ENCODE peak calls at places on chromosome X, in four cellular contexts. E is retinal pigment epithelial cell, W is foreskin keratinocyte, D is upper lobe of right lung. A is an unnamed sample.

GRCh38 chrX:133593531-133593930 is 178.2 kb upstream of the GPC4 start:
- DNase-seq in E (no peak), W (no peak), D (no peak), A (no peak)

GRCh38 chrX:135981662-135982061 is 3.6 kb upstream of the SLC9A6 start:
- DNase-seq in E (no peak), W (no peak), D (no peak), A (no peak)

GRCh38 chrX:152601848-152602616 is 35.7 kb upstream of the GABRQ start:
- DNase-seq in E (peak; percentile 12), W (no peak), D (no peak), A (no peak)

GRCh38 chrX:46204721-46205422 is 340.3 kb downstream of the ZNF674 start:
- DNase-seq in E (no peak), W (no peak), D (no peak), A (no peak)

GRCh38 chrX:53184836-53185235 is 40.2 kb downstream of the KDM5C start:
- DNase-seq in E (no peak), W (peak; percentile 16), D (no peak), A (no peak)

GRCh38 chrX:152897216-152898144 is at the start of gene ZNF185:
- DNase-seq in E (peak; percentile 22), W (no peak), D (peak; percentile 87), A (no peak)

GRCh38 chrX:106917830-106918500 is 2.2 kb upstream of the CLDN2 start:
- DNase-seq in E (peak; percentile 68), W (peak; percentile 48), D (no peak), A (no peak)

GRCh38 chrX:13293700-13294099 is 26.2 kb downstream of the ATXN3L start:
- DNase-seq in E (no peak), W (peak; percentile 80), D (no peak), A (no peak)

GRCh38 chrX:37998586-37999267 is 7.6 kb upstream of the SYTL5 start:
- DNase-seq in E (no peak), W (peak; percentile 54), D (no peak), A (no peak)

GRCh38 chrX:17499512-17499911 is 124.5 kb downstream of the NHS start:
- DNase-seq in E (no peak), W (no peak), D (no peak), A (no peak)

GRCh38 chrX:1592128-1592862 is 891 bp downstream of the AKAP17A start:
- DNase-seq in E (no peak), W (no peak), D (peak; percentile 72), A (peak; percentile 81)

GRCh38 chrX:122567911-122568310 is 616.2 kb upstream of the GRIA3 start:
- DNase-seq in E (no peak), W (no peak), D (no peak), A (no peak)

GRCh38 chrX:88438209-88438608 is 308.8 kb upstream of the CPXCR1 start:
- DNase-seq in E (no peak), W (no peak), D (no peak), A (no peak)

GRCh38 chrX:155864655-155865054 is 16.5 kb upstream of the VAMP7 start:
- DNase-seq in E (no peak), W (no peak), D (no peak), A (no peak)

GRCh38 chrX:110086916-110087484 is 84.1 kb downstream of the TMEM164 start:
- DNase-seq in E (peak; percentile 64), W (peak; percentile 88), D (no peak), A (no peak)

GRCh38 chrX:53317365-53318069 is 36.1 kb upstream of the IQSEC2 start:
- DNase-seq in E (no peak), W (no peak), D (peak; percentile 72), A (peak; percentile 85)

GRCh38 chrX:143115466-143115865 is 89.7 kb downstream of the SPANXN4 start:
- DNase-seq in E (no peak), W (no peak), D (no peak), A (no peak)

GRCh38 chrX:31092970-31093638 is 21.3 kb upstream of the FTHL17 start:
- DNase-seq in E (no peak), W (no peak), D (no peak), A (no peak)

GRCh38 chrX:11100281-11101035 is 10.7 kb upstream of the HCCS start:
- DNase-seq in E (peak; percentile 31), W (no peak), D (no peak), A (no peak)
- TF ChIP-seq CTCF in E (peak; percentile 48), W (peak; percentile 74), D (peak; percentile 40), A (peak; percentile 29)

DNA sequence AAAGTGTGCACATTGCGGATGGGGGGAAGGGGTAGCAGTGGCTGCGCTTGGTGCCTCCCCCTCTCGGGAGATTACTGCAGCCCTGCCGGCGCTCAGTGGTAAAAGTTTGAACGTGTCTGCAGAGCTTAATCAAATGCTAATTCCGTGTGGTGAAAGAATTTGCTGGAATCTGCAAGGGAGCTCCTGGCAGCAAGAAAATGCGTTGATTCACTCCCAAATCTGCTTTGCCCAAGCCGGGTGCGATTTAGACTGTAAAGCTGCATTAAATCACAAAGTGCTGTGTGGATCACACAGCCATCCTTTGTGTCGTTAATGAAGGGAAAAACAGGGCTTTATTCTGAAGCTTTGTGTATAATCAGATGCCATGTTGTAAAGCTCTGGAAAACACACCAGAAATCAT is 444.1 kb downstream of the BCOR start:
- DNase-seq in E (peak; percentile 72), W (peak; percentile 2), D (no peak), A (no peak)
- TF ChIP-seq CTCF in E (peak; percentile 19), W (no peak), D (no peak), A (no peak)

DNA sequence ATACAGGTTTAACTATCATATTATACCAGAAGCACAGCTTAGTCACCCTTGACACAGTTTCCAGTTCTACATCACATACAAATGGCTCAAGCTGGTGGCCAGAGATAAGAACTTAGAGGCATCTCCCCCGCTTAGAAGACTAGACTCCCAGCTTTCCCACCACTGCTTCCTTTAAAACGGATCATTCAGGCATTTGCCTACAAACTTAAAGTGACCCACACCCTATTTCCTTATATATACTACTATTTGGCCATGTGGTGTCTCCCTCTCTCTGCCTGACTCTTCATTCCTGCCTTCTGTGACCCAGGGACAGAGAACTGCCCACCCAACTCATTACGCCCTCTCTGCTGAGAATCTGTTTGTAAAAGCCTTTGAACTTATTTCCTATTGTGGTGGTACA is 781.2 kb upstream of the DIAPH2 start:
- DNase-seq in E (no peak), W (no peak), D (no peak), A (no peak)
- TF ChIP-seq CTCF in E (no peak), W (no peak), D (no peak), A (no peak)

GRCh38 chrX:23784487-23785301 is 1.7 kb downstream of the SAT1 start:
- DNase-seq in E (no peak), W (no peak), D (no peak), A (no peak)

GRCh38 chrX:23782455-23782854 is 518 bp upstream of the SAT1 start:
- DNase-seq in E (no peak), W (no peak), D (no peak), A (no peak)

GRCh38 chrX:23783569-23784486 is 855 bp downstream of the SAT1 start:
- DNase-seq in E (no peak), W (no peak), D (no peak), A (no peak)

GRCh38 chrX:23785564-23785963 is 2.6 kb downstream of the SAT1 start:
- DNase-seq in E (no peak), W (no peak), D (no peak), A (no peak)

DNA sequence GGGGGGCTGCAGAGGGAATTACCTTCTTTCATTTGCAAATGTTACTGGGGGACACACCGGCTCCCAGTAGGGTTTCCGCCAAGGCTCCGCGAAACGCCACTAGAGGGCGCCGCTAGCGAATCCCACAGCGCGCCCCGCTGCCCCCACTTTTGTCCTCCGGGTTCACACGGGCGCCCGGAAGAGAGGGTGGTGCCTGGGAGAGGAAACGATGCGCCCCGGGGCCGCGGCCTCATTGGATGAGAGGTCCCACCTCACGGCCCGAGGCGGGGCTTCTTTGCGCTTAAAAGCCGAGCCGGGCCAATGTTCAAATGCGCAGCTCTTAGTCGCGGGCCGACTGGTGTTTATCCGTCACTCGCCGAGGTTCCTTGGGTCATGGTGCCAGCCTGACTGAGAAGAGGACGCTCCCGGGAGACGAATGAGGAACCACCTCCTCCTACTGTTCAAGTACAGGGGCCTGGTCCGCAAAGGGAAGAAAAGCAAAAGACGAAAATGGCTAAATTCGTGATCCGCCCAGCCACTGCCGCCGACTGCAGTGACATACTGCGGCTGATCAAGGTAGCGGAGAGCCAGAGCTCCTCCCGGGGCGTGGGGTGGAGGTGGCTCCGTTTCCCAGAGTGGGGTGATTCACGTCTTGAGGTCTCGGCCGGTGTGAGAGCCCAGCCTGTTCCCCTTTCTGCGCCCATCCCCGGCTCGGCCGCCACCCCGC is at the start of gene SAT1:
- DNase-seq in E (peak; percentile 65), W (no peak), D (peak; percentile 98), A (peak; percentile 86)
- TF ChIP-seq CTCF in E (peak; percentile 67), W (peak; percentile 89), D (peak; percentile 76), A (peak; percentile 60)

GRCh38 chrX:2609431-2610238 is 81.5 kb upstream of the CD99 start:
- DNase-seq in E (no peak), W (no peak), D (no peak), A (no peak)
- TF ChIP-seq CTCF in E (no peak), W (peak; percentile 27), D (no peak), A (no peak)

GRCh38 chrX:7828594-7828993 is 14.4 kb upstream of the VCX start:
- DNase-seq in E (no peak), W (no peak), D (no peak), A (peak; percentile 6)
- TF ChIP-seq CTCF in E (no peak), W (no peak), D (no peak), A (peak; percentile 40)